ENCODE peak calls at places on chromosomes 5 and 9, in six cellular contexts. K is heart left ventricle, Z is uterus, S is adrenal gland, M is ovary, L is breast epithelium. W is an unnamed sample. For H3K36me3 and H3K4me1, the result is how much of the 10 kb centered on the place peaks cover.

GRCh38 chr9:119917175-119917574 is 547.9 kb upstream of the BRINP1 start:
- DNase-seq in L (no peak), Z (no peak), M (no peak), S (no peak), K (no peak), W (no peak)

GRCh38 chr5:37668524-37669047 is 171.3 kb downstream of the GDNF start:
- DNase-seq in M (no peak), L (peak), S (peak), Z (peak), K (peak), W (peak)

GRCh38 chr9:134678671-134679443 is 37.3 kb downstream of the COL5A1 start:
- DNase-seq in K (no peak), M (peak), S (no peak), Z (no peak), L (no peak), W (no peak)

GRCh38 chr5:66241136-66241825 is 97.2 kb downstream of the SREK1 start:
- DNase-seq in S (no peak), K (no peak), M (no peak), Z (no peak), L (no peak), W (no peak)

GRCh38 chr9:106862946-106863740 is at the start of gene ZNF462:
- DNase-seq in M (peak), L (no peak), Z (peak), S (peak), K (peak), W (peak)

GRCh38 chr9:101574773-101575333 is 19.9 kb downstream of the PPP3R2 start:
- DNase-seq in L (no peak), S (no peak), Z (no peak), K (no peak), M (no peak), W (no peak)

GRCh38 chr9:81522721-81523551 is 166.4 kb downstream of the TLE1 start:
- DNase-seq in K (no peak), S (peak), Z (no peak), L (no peak), M (no peak), W (no peak)

GRCh38 chr5:52746539-52746938 is 41.2 kb upstream of the ITGA1 start:
- DNase-seq in S (no peak), L (no peak), K (no peak), Z (no peak), M (no peak), W (no peak)

GRCh38 chr9:133534346-133535284 is at the start of gene ADAMTSL2:
- DNase-seq in M (peak), L (no peak), Z (peak), K (peak), S (peak), W (no peak)

GRCh38 chr5:142295084-142295758 is 29.6 kb downstream of the SPRY4 start:
- DNase-seq in M (no peak), L (no peak), S (peak), K (peak), Z (no peak), W (no peak)

GRCh38 chr9:98132806-98133631 is 14.0 kb upstream of the TRIM14 start:
- DNase-seq in S (no peak), M (no peak), Z (no peak), L (no peak), K (no peak), W (no peak)

GRCh38 chr5:173523388-173523787 is 93.1 kb downstream of the BOD1 start:
- DNase-seq in Z (no peak), L (no peak), M (no peak), K (no peak), S (no peak), W (no peak)

GRCh38 chr5:172052454-172053236 is 46.2 kb upstream of the FBXW11 start:
- DNase-seq in M (no peak), L (no peak), S (peak), Z (no peak), K (peak), W (no peak)

GRCh38 chr9:38274746-38275250 is 117.7 kb upstream of the ALDH1B1 start:
- DNase-seq in K (no peak), L (no peak), Z (no peak), S (no peak), M (no peak), W (no peak)

GRCh38 chr5:110088676-110089436 is 399.1 kb downstream of the MAN2A1 start:
- DNase-seq in L (no peak), M (no peak), K (no peak), Z (no peak), S (no peak), W (no peak)

GRCh38 chr5:2529371-2530100 is 221.9 kb downstream of the IRX2 start:
- DNase-seq in K (no peak), M (no peak), Z (no peak), S (no peak), L (no peak), W (no peak)

GRCh38 chr9:37923796-37924430 is 20.0 kb upstream of the SLC25A51 start:
- DNase-seq in M (no peak), K (no peak), L (no peak), Z (no peak), S (no peak), W (no peak)

GRCh38 chr5:28748446-28748845 is 1710.1 kb upstream of the CDH9 start:
- DNase-seq in S (no peak), Z (no peak), K (no peak), L (no peak), M (no peak), W (no peak)

GRCh38 chr9:82020341-82020740 is 31.8 kb downstream of the SPATA31D1 start:
- DNase-seq in M (no peak), L (no peak), S (no peak), K (no peak), Z (no peak), W (no peak)

GRCh38 chr9:115057559-115057958 is 60.4 kb downstream of the TNC start:
- DNase-seq in Z (no peak), L (no peak), K (no peak), M (no peak), S (no peak), W (no peak)

GRCh38 chr5:759111-759741 is 25.3 kb downstream of the ZDHHC11B start:
- DNase-seq in M (peak), K (peak), Z (no peak), L (peak), S (no peak), W (no peak)

GRCh38 chr5:171651102-171651501 is 134.5 kb upstream of the SMIM23 start:
- DNase-seq in M (no peak), K (no peak), S (no peak), Z (no peak), L (no peak), W (no peak)

GRCh38 chr9:69976165-69976564 is 67.5 kb upstream of the MAMDC2 start:
- DNase-seq in L (no peak), Z (no peak), S (no peak), K (no peak), M (no peak), W (no peak)

GRCh38 chr5:131230406-131230805 is 33.4 kb upstream of the CDC42SE2 start:
- DNase-seq in L (no peak), M (no peak), S (no peak), Z (no peak), K (no peak), W (no peak)

GRCh38 chr9:137086531-137087408 is at the start of gene MAN1B1:
- DNase-seq in S (peak), Z (peak), L (peak), K (peak), M (peak), W (peak)
- TF ChIP-seq POLR2A in S (peak), Z (peak), L (peak), K (no peak), M (peak), W (no peak)

GRCh38 chr9:128905964-128906363 is 14.8 kb upstream of the PHYHD1 start:
- DNase-seq in L (no peak), M (no peak), S (no peak), K (no peak), Z (no peak), W (no peak)
- H3K36me3 ChIP-seq in L (under half), M (under half), S (under half), K (under half), Z (under half), W (under half)

DNA sequence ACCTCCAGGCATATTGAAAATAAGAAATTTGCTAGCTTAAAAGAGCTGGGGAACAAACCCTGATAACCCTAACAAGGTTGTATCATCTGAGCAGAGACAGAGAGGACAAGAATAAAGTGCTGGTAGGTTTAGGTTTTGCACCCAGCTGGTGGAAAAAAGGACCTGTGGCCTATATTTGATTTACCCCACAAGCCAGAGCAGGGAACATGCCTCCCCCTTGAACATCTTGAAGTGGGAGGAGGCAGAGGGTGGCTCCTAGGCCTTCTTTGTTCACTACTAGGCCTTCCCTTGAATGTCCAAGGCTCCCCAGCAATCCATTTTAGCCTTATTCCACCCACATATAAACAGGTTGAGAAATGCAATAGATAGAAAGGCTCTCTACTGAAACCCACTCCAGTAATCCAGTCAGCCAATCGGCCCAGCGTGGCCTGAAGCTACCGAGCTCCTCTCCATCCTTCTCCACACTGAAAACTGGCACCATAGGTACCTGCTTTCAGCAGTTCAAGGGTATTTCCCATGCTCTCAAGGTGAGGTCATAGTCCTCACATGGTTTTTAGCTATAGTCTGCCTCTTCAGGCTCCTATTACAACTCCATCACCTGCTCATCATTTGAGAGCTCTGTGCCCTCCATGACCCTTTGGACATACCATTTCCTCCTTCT is 12.0 kb downstream of the FNBP1 start:
- DNase-seq in S (no peak), L (no peak), Z (no peak), K (no peak), M (no peak), W (no peak)
- H3K4me1 ChIP-seq in S (under half), L (under half), Z (under half), K (under half), M (under half), W (under half)

DNA sequence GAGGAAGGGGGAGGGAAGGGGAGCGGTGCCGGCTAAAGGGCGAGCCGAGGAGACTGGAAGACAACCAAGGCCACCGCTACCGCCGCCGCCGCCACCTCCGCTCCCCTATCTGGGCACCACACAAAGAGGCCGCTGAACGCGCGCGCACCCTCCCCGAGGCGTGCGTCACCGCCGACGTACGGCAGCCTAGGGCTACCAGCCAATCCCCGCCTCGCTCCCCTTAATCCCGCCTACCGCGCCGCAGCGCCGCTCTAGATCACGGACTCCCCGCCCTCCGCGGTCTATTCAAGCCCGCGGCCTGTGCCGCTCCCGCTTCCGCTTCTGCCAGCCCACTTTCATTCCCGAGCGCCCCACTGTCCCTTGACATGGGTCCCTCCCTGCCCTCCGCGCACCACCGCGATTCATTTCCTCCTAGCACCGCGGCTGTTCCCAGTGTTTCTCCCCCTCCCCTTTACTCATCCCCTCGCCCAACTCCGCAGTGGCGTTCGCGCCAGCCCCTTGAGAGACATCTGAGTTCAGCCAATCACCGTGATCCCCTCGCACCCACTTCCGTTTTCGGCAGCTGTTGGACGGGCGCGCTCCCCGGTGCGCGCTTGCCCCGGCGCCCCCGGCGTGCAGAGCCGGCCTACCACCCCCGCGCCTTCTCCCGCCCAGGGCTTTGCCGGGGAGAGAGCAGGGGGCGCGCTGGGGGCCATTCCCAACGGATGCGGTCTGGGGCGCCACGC is at the start of gene HNRNPA0:
- DNase-seq in Z (peak), S (peak), L (peak), K (peak), M (peak), W (peak)
- TF ChIP-seq POLR2A in Z (peak), S (peak), L (peak), K (peak), M (peak), W (peak)